ENCODE peak calls at places on chromosomes 7 and 10, in six cellular contexts. T is brain microvascular endothelial cell, X is MCF 10A, N is AG04450, J is right atrium auricular region, V is RWPE1. B is an unnamed sample.

GRCh38 chr7:18541189-18541870 is 45.8 kb downstream of the HDAC9 start:
- DNase-seq in T (no peak), X (peak), N (no peak), J (no peak), V (no peak), B (no peak)

GRCh38 chr10:94042001-94042813 is 48.5 kb downstream of the PLCE1 start:
- DNase-seq in T (peak), X (peak), N (peak), J (no peak), V (peak), B (no peak)

GRCh38 chr7:133436014-133436428 is 183.1 kb downstream of the EXOC4 start:
- DNase-seq in T (peak), X (peak), N (peak), J (no peak), V (peak), B (no peak)

GRCh38 chr10:131571346-131571745 is 259.8 kb upstream of the TCERG1L start:
- DNase-seq in T (no peak), X (no peak), N (no peak), J (no peak), V (no peak), B (no peak)

GRCh38 chr7:94357076-94357475 is 37.6 kb upstream of the COL1A2 start:
- DNase-seq in T (no peak), X (no peak), N (no peak), J (no peak), V (no peak), B (no peak)

GRCh38 chr10:74047871-74048270 is 50.0 kb downstream of the VCL start:
- DNase-seq in T (no peak), X (peak), N (no peak), J (no peak), V (no peak), B (no peak)

GRCh38 chr7:4707980-4708411 is 25.9 kb downstream of the FOXK1 start:
- DNase-seq in T (no peak), X (no peak), N (no peak), J (no peak), V (no peak), B (no peak)

GRCh38 chr7:96088579-96088978 is 233.3 kb downstream of the SLC25A13 start:
- DNase-seq in T (peak), X (no peak), N (no peak), J (no peak), V (no peak), B (no peak)

GRCh38 chr10:80154978-80155695 is 22.6 kb downstream of the PLAC9 start:
- DNase-seq in T (peak), X (peak), N (peak), J (no peak), V (peak), B (no peak)

GRCh38 chr10:954396-954795 is 22.9 kb upstream of the LARP4B start:
- DNase-seq in T (no peak), X (no peak), N (no peak), J (no peak), V (no peak), B (no peak)
- TF ChIP-seq CTCF in T (no peak), X (no peak), N (no peak), J (no peak), V (no peak), B (no peak)

DNA sequence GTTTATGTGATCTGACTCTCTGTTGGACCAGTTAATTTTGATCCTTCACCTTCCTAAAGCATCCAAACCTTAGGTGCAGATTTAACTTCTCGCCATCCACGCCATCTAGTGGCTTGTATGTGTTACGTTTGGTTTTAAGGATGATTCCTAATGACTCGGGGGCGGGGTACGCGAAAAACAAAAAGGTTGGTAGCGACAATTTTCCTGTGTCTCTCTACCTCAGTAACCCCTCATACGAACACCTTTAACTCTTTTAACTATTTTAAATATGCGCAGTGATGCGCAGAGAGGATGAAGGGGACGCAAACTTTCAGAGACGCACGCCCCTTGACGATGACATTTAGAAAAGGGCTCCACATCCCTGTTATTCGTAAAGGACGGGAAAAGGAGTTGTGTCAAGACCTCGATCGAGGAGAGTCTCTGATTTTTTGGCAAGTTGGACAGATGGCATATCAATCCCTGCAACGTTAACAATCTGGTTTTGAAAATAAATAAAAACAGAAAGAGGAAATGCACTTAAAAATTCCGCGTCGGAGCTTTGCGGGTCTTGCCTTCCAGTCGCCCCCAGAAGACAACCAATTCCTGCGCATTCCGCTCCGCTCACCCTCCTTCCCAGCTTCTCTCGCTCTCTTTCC is 597 bp upstream of the KCND2 start:
- DNase-seq in T (peak), X (peak), N (peak), J (no peak), V (peak), B (peak)
- TF ChIP-seq CTCF in T (peak), X (peak), N (peak), J (peak), V (peak), B (peak)

DNA sequence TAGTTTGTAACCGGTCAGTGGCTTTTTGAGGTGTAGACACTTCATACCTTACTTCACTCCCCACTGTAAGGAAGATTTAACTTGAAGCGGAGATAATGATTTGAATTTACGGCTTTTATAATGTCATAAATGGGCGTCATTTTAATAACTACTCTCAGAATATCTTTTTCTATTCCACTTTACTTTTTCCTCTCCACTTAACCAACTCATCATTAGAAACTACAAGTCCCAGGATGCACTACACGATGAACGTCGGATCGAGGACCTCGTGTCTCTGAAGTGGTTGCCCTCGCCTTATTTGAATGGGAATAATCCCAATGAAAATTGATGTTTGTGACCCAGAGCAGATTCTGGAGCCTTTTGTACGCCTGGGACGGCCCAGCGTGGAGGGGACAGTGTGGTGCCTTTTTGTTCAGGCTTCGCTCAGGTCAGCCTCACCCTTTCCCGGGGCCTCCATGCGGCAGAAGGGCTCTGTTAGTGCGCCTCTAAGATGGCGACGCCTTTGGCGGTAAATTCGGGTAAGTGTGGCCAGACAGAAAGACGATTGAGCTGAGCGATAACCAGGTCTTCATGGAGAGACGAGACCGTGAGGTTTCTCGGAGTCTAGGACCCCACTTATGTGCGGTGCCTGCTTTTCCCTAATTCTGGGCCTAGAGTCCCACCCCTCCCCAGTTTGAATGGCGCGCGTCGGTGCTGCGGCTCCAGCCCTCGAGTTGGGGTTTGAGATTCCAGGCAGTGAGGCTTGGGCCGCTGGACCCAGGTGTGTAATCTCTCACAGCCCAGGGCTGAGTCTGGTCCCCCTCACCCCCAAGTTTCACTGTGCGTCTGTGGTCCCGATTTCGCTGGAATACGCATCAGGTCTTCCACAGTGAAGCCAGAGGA is at the start of gene NUP205:
- DNase-seq in T (peak), X (peak), N (peak), J (peak), V (peak), B (peak)
- TF ChIP-seq CTCF in T (no peak), X (no peak), N (peak), J (no peak), V (no peak), B (no peak)

DNA sequence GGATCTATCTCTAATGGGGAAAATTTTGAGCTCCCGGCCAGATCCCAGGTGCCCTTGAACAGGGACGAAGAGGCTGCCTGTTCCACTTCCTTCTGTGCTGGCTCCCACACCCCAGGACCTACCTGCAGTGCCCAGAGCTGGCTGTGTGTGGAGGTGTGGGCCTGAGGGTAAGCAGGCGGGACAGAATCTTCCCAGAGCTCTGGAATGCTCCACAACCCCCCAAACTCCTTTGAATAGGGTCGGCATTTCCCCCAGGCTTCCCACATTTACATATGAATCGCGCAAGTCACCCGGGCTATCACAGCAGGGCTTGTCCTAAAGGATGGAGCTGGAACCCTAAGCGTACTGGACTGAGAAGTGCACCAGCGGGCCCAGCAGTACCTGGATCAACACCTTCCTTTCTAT is 95.9 kb downstream of the DNMBP start:
- DNase-seq in T (no peak), X (no peak), N (no peak), J (no peak), V (no peak), B (no peak)
- TF ChIP-seq CTCF in T (no peak), X (no peak), N (no peak), J (no peak), V (no peak), B (no peak)

GRCh38 chr10:59362184-59362966 is at the start of gene FAM13C:
- DNase-seq in T (peak), X (peak), N (no peak), J (peak), V (peak), B (peak)
- TF ChIP-seq CTCF in T (no peak), X (no peak), N (no peak), J (no peak), V (no peak), B (no peak)

DNA sequence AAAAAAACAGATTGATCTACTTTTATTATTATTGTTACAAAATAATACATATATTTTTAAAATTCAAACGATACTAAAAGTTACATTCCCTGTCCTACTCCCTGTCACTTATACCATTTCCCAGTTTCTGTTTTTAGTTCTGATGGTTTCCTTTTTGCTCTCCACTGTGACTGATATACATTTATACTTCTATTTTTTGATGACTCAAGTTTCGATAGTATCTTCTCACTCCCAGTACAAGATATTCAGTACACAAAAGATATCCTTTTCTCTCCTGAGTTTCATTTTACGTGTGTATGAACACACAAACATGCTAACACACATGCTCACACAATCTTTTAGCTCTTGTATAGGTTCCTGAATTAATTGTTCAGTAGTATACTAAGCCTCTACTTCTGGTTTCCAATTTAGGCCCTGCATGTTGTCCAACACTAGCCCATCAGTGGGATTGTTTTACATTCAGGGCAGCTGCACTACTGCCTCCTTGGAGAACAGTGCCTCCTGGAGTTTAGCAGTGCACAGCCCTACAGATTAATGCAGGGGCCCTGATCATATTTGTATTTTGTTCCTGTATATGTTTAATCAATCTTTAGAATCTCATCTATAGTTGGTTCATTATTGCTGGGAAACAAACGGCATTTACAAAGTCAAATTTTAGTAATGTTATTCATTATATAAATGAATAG is 131.0 kb downstream of the TES start:
- DNase-seq in T (no peak), X (peak), N (no peak), J (no peak), V (no peak), B (no peak)
- TF ChIP-seq CTCF in T (peak), X (peak), N (peak), J (no peak), V (no peak), B (no peak)

DNA sequence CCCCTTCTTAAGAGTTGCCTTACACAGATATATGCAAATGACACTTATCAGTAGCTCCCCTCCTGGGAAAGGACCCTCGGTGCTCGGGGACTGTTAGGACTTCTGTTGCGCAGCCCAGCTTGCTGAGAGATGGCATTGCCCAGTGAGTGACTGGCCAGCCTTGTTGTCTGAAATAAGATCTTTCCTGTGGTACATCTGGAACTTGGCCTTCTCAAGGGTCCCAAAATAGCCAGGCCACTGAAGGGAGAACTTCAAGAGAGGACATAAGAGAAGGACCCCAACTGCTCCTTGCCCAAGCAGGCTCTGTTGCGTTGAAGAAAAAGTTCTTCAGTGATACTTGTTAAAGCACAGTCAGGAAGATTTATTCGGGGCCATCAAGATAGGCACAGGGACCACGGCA is 17.3 kb downstream of the BAG3 start:
- DNase-seq in T (no peak), X (no peak), N (no peak), J (no peak), V (no peak), B (no peak)
- TF ChIP-seq CTCF in T (no peak), X (no peak), N (no peak), J (no peak), V (no peak), B (no peak)